ENCODE peak calls at places on chromosomes 5 and 9, in six cellular contexts. One of them, this sample, is unnamed.

GRCh38 chr5:159849437-159850191 is 66.7 kb upstream of the ADRA1B start:
- DNase-seq in colonic mucosa: no peak
- DNase-seq in left ventricle myocardium inferior: no peak
- DNase-seq in fibroblast of lung: peak; percentile 70
- DNase-seq in cardiac muscle cell: no peak
- DNase-seq in esophagus squamous epithelium: no peak
- DNase-seq in this sample: no peak

GRCh38 chr9:93555370-93555769 is 21.0 kb upstream of the PHF2 start:
- DNase-seq in colonic mucosa: no peak
- DNase-seq in left ventricle myocardium inferior: no peak
- DNase-seq in fibroblast of lung: no peak
- DNase-seq in cardiac muscle cell: no peak
- DNase-seq in esophagus squamous epithelium: no peak
- DNase-seq in this sample: no peak

GRCh38 chr5:113068559-113068958 is 92.0 kb downstream of the DCP2 start:
- DNase-seq in colonic mucosa: no peak
- DNase-seq in left ventricle myocardium inferior: no peak
- DNase-seq in fibroblast of lung: peak; percentile 52
- DNase-seq in cardiac muscle cell: no peak
- DNase-seq in esophagus squamous epithelium: no peak
- DNase-seq in this sample: no peak

GRCh38 chr5:22644859-22645258 is 208.3 kb downstream of the CDH12 start:
- DNase-seq in colonic mucosa: no peak
- DNase-seq in left ventricle myocardium inferior: no peak
- DNase-seq in fibroblast of lung: no peak
- DNase-seq in cardiac muscle cell: no peak
- DNase-seq in esophagus squamous epithelium: no peak
- DNase-seq in this sample: no peak

GRCh38 chr5:159775890-159776289 is 140.4 kb upstream of the ADRA1B start:
- DNase-seq in colonic mucosa: no peak
- DNase-seq in left ventricle myocardium inferior: no peak
- DNase-seq in fibroblast of lung: no peak
- DNase-seq in cardiac muscle cell: no peak
- DNase-seq in esophagus squamous epithelium: no peak
- DNase-seq in this sample: no peak

GRCh38 chr5:172632346-172633092 is 8.5 kb upstream of the NEURL1B start:
- DNase-seq in colonic mucosa: no peak
- DNase-seq in left ventricle myocardium inferior: no peak
- DNase-seq in fibroblast of lung: no peak
- DNase-seq in cardiac muscle cell: no peak
- DNase-seq in esophagus squamous epithelium: no peak
- DNase-seq in this sample: no peak

GRCh38 chr9:114055061-114055460 is 23.0 kb downstream of the AMBP start:
- DNase-seq in colonic mucosa: peak; percentile 9
- DNase-seq in left ventricle myocardium inferior: no peak
- DNase-seq in fibroblast of lung: no peak
- DNase-seq in cardiac muscle cell: no peak
- DNase-seq in esophagus squamous epithelium: no peak
- DNase-seq in this sample: peak; percentile 50

GRCh38 chr9:137241490-137242328 is 622 bp downstream of the TUBB4B start:
- DNase-seq in colonic mucosa: peak; percentile 71
- DNase-seq in left ventricle myocardium inferior: peak; percentile 72
- DNase-seq in fibroblast of lung: peak; percentile 37
- DNase-seq in cardiac muscle cell: peak; percentile 54
- DNase-seq in esophagus squamous epithelium: no peak
- DNase-seq in this sample: peak; percentile 71

GRCh38 chr9:69645488-69645887 is 26.7 kb downstream of the APBA1 start:
- DNase-seq in colonic mucosa: peak; percentile 77
- DNase-seq in left ventricle myocardium inferior: no peak
- DNase-seq in fibroblast of lung: no peak
- DNase-seq in cardiac muscle cell: no peak
- DNase-seq in esophagus squamous epithelium: no peak
- DNase-seq in this sample: no peak

GRCh38 chr5:32254987-32255900 is 57.5 kb downstream of the MTMR12 start:
- DNase-seq in colonic mucosa: no peak
- DNase-seq in left ventricle myocardium inferior: no peak
- DNase-seq in fibroblast of lung: peak; percentile 57
- DNase-seq in cardiac muscle cell: peak; percentile 6
- DNase-seq in esophagus squamous epithelium: no peak
- DNase-seq in this sample: no peak

GRCh38 chr5:3602713-3603502 is 7.3 kb downstream of the IRX1 start:
- DNase-seq in colonic mucosa: no peak
- DNase-seq in left ventricle myocardium inferior: peak; percentile 45
- DNase-seq in fibroblast of lung: no peak
- DNase-seq in cardiac muscle cell: peak; percentile 68
- DNase-seq in esophagus squamous epithelium: no peak
- DNase-seq in this sample: no peak

GRCh38 chr9:26754494-26755188 is 138.0 kb downstream of the CAAP1 start:
- DNase-seq in colonic mucosa: no peak
- DNase-seq in left ventricle myocardium inferior: no peak
- DNase-seq in fibroblast of lung: no peak
- DNase-seq in cardiac muscle cell: no peak
- DNase-seq in esophagus squamous epithelium: no peak
- DNase-seq in this sample: no peak

GRCh38 chr9:110949081-110949480 is 89.2 kb downstream of the LPAR1 start:
- DNase-seq in colonic mucosa: no peak
- DNase-seq in left ventricle myocardium inferior: no peak
- DNase-seq in fibroblast of lung: no peak
- DNase-seq in cardiac muscle cell: no peak
- DNase-seq in esophagus squamous epithelium: no peak
- DNase-seq in this sample: no peak
- H3K27ac ChIP-seq in colonic mucosa: no peak overlapping the region
- H3K27ac ChIP-seq in left ventricle myocardium inferior: no peak overlapping the region
- H3K27ac ChIP-seq in fibroblast of lung: no peak overlapping the region
- H3K27ac ChIP-seq in cardiac muscle cell: no peak overlapping the region
- H3K27ac ChIP-seq in esophagus squamous epithelium: no peak overlapping the region
- H3K27ac ChIP-seq in this sample: no peak overlapping the region

GRCh38 chr9:133727876-133728441 is 10.2 kb downstream of the SARDH start:
- DNase-seq in colonic mucosa: no peak
- DNase-seq in left ventricle myocardium inferior: no peak
- DNase-seq in fibroblast of lung: no peak
- DNase-seq in cardiac muscle cell: no peak
- DNase-seq in esophagus squamous epithelium: no peak
- DNase-seq in this sample: no peak

GRCh38 chr9:133727277-133727875 is 10.8 kb downstream of the SARDH start:
- DNase-seq in colonic mucosa: no peak
- DNase-seq in left ventricle myocardium inferior: no peak
- DNase-seq in fibroblast of lung: no peak
- DNase-seq in cardiac muscle cell: no peak
- DNase-seq in esophagus squamous epithelium: no peak
- DNase-seq in this sample: no peak

GRCh38 chr9:133730994-133731715 is 7.0 kb downstream of the SARDH start:
- DNase-seq in colonic mucosa: no peak
- DNase-seq in left ventricle myocardium inferior: no peak
- DNase-seq in fibroblast of lung: no peak
- DNase-seq in cardiac muscle cell: no peak
- DNase-seq in esophagus squamous epithelium: no peak
- DNase-seq in this sample: no peak

GRCh38 chr9:133729646-133730281 is 8.4 kb downstream of the SARDH start:
- DNase-seq in colonic mucosa: no peak
- DNase-seq in left ventricle myocardium inferior: no peak
- DNase-seq in fibroblast of lung: no peak
- DNase-seq in cardiac muscle cell: no peak
- DNase-seq in esophagus squamous epithelium: no peak
- DNase-seq in this sample: no peak

DNA sequence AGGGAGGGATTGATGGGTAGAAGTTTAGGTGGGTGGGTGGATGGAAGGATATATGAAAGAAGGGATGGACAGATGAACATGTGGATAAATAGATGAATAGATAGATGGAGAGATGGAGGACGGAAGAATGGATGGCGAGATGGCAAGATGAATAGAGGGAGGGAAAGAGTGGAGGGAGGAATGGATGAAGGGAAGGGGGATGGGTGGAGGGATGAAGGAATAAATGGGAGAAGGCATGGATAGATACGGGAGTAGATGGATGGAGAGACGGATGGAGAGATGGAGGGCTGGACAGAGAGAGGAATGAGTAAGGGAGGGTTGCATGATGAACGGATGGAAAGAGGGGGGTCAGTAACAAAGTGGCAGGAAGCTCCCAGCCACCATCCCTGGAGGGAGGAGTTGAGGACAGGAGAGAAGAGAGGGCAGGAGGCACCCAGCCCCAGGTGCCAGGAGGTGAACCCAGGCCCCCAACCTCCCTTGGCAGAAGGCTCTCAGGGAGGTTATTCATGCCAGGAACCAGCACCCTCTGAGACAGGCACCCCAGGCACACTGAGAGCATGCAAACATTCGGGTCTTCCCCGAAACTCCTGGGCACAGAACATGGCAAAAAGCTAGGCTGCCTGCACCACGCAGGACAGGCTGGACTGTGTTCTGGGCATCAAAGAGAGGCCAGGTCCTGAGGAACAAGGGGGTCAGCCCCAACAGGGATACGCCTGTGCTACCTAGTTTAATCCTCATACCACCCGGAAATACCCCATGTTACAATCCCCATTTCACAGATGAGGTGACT is 9.1 kb downstream of the SARDH start:
- DNase-seq in colonic mucosa: no peak
- DNase-seq in left ventricle myocardium inferior: no peak
- DNase-seq in fibroblast of lung: no peak
- DNase-seq in cardiac muscle cell: no peak
- DNase-seq in esophagus squamous epithelium: no peak
- DNase-seq in this sample: no peak
- H3K27ac ChIP-seq in colonic mucosa: no peak overlapping the region
- H3K27ac ChIP-seq in left ventricle myocardium inferior: no peak overlapping the region
- H3K27ac ChIP-seq in fibroblast of lung: no peak overlapping the region
- H3K27ac ChIP-seq in cardiac muscle cell: no peak overlapping the region
- H3K27ac ChIP-seq in esophagus squamous epithelium: no peak overlapping the region
- H3K27ac ChIP-seq in this sample: no peak overlapping the region

DNA sequence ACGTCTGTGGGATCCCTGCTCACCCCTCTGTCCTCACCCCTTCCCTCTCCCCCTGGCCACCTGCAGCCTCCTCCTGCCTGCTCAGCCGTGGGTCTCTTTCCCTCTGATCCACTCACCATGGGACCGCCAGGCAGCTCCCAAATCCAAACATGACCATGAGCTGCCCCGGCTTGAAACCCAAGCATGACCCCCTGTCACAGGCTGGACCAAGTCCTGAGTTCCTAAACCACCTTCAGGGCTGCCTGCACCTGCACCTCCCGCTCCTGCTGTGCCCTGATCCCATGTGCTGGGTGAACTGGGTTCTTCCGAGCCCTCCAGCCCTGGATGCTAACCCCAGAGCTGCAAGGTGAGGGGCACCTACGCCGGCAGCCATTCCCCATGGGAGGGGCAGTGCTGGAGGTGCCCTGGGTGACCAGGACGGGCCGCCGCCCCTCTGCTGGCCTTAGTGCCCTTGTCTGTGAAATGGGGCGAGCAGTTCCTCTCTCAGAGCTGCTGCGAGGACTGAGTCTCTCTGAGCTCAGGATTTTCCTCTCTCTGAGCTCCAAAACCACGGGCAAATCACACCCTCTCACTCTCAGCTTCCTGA is 149.6 kb downstream of the GAPVD1 start:
- DNase-seq in colonic mucosa: no peak
- DNase-seq in left ventricle myocardium inferior: no peak
- DNase-seq in fibroblast of lung: no peak
- DNase-seq in cardiac muscle cell: no peak
- DNase-seq in esophagus squamous epithelium: no peak
- DNase-seq in this sample: no peak
- H3K27ac ChIP-seq in colonic mucosa: no peak overlapping the region
- H3K27ac ChIP-seq in left ventricle myocardium inferior: no peak overlapping the region
- H3K27ac ChIP-seq in fibroblast of lung: no peak overlapping the region
- H3K27ac ChIP-seq in cardiac muscle cell: no peak overlapping the region
- H3K27ac ChIP-seq in esophagus squamous epithelium: no peak overlapping the region
- H3K27ac ChIP-seq in this sample: no peak overlapping the region

DNA sequence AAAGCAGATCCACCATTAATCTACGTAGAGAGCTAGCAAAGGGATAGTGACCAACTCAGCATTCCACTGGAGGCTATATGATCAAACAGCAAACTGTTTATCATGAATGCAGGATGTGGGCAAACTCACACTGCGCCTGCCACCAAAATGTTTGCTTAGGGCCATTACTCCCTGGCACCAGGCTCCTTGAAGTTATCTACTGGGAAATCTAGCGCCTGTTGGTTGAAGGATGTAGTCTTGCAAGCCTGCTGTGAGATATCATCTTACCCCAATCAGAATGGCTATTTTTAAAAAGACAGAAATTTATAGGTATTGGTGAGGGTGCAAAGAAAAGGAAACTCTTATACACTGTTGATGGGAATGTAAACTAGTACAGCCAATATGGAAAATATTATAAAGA is 332.5 kb upstream of the RPS23 start:
- DNase-seq in colonic mucosa: no peak
- DNase-seq in left ventricle myocardium inferior: no peak
- DNase-seq in fibroblast of lung: no peak
- DNase-seq in cardiac muscle cell: no peak
- DNase-seq in esophagus squamous epithelium: no peak
- DNase-seq in this sample: no peak
- H3K27ac ChIP-seq in colonic mucosa: no peak overlapping the region
- H3K27ac ChIP-seq in left ventricle myocardium inferior: no peak overlapping the region
- H3K27ac ChIP-seq in fibroblast of lung: no peak overlapping the region
- H3K27ac ChIP-seq in cardiac muscle cell: no peak overlapping the region
- H3K27ac ChIP-seq in esophagus squamous epithelium: no peak overlapping the region
- H3K27ac ChIP-seq in this sample: no peak overlapping the region

DNA sequence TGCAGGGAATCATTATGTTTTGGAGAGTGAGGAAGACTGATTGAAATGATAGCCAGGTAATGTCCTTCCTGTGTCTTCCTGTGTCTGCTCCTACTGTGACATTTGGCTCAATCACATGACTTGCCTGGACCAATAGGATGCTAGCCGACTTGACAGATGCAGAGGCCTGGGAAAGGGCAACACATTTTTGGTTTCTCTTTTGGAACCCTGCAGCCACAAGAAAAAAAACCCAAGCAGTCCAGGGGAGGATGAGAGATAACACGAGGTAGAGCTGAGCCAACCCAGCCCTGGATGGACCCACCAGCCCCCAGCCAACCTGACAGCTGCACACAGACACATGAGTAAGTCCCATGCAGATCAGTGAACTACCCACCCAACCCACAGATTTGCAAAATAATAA is 256.1 kb upstream of the SMARCA2 start:
- DNase-seq in colonic mucosa: no peak
- DNase-seq in left ventricle myocardium inferior: no peak
- DNase-seq in fibroblast of lung: no peak
- DNase-seq in cardiac muscle cell: no peak
- DNase-seq in esophagus squamous epithelium: no peak
- DNase-seq in this sample: no peak
- H3K27ac ChIP-seq in colonic mucosa: no peak overlapping the region
- H3K27ac ChIP-seq in left ventricle myocardium inferior: no peak overlapping the region
- H3K27ac ChIP-seq in fibroblast of lung: no peak overlapping the region
- H3K27ac ChIP-seq in cardiac muscle cell: no peak overlapping the region
- H3K27ac ChIP-seq in esophagus squamous epithelium: no peak overlapping the region
- H3K27ac ChIP-seq in this sample: no peak overlapping the region

DNA sequence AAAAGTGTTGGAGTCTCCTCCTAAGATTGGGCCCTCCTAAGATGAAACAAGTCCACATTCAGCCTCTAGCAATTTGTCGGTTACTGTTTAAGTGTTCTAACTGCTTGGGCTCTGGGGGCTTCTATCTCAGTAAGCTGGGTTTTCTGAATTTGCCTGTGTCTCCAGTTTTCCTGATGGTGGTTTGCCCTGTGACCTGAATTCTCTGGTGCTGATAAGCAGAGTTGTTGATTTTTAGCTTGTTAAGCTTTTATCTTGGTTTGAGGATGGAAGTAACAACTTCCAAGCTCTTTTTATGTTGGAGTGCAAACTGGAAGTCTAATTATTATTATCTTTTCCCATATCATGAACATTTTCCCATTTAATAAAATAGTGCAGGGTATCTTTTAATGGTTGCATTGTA is 30.9 kb downstream of the HSD17B4 start:
- DNase-seq in colonic mucosa: no peak
- DNase-seq in left ventricle myocardium inferior: no peak
- DNase-seq in fibroblast of lung: no peak
- DNase-seq in cardiac muscle cell: no peak
- DNase-seq in esophagus squamous epithelium: no peak
- DNase-seq in this sample: no peak
- H3K27ac ChIP-seq in colonic mucosa: no peak overlapping the region
- H3K27ac ChIP-seq in left ventricle myocardium inferior: no peak overlapping the region
- H3K27ac ChIP-seq in fibroblast of lung: no peak overlapping the region
- H3K27ac ChIP-seq in cardiac muscle cell: no peak overlapping the region
- H3K27ac ChIP-seq in esophagus squamous epithelium: no peak overlapping the region
- H3K27ac ChIP-seq in this sample: no peak overlapping the region